ENCODE peak calls at places on chromosomes 1 and 21, in four cellular contexts. Z is CD8-positive, alpha-beta T cell; I is esophagus squamous epithelium; X is HCT116. M is an unnamed sample.

GRCh38 chr1:211019266-211019665 is 114.7 kb downstream of the KCNH1 start:
- DNase-seq in Z (no peak), I (no peak), X (no peak), M (no peak)

GRCh38 chr1:31152181-31152768 is 86.8 kb upstream of the PUM1 start:
- DNase-seq in I (no peak), Z (no peak), X (no peak), M (no peak)

GRCh38 chr1:205301220-205301821 is 20.2 kb downstream of the NUAK2 start:
- DNase-seq in I (no peak), Z (no peak), X (no peak), M (no peak)

GRCh38 chr21:14900058-14900457 is 164.7 kb downstream of the NRIP1 start:
- DNase-seq in I (no peak), X (no peak), Z (no peak), M (no peak)

GRCh38 chr1:184789899-184790298 is 35.2 kb upstream of the EDEM3 start:
- DNase-seq in Z (no peak), I (no peak), X (no peak), M (no peak)

GRCh38 chr1:31843506-31843905 is 27.7 kb upstream of the SPOCD1 start:
- DNase-seq in Z (no peak), X (peak; percentile 6), I (no peak), M (no peak)

GRCh38 chr1:7130127-7130526 is 344.9 kb downstream of the CAMTA1 start:
- DNase-seq in X (no peak), I (no peak), Z (no peak), M (no peak)

GRCh38 chr1:163928649-163929048 is 606.9 kb downstream of the NUF2 start:
- DNase-seq in Z (no peak), X (no peak), I (no peak), M (no peak)

GRCh38 chr1:16021681-16022080 is at the start of gene CLCNKA:
- DNase-seq in Z (no peak), I (no peak), X (no peak), M (no peak)

GRCh38 chr21:38170705-38171682 is 85.8 kb upstream of the KCNJ15 start:
- DNase-seq in I (no peak), X (no peak), Z (no peak), M (no peak)

GRCh38 chr1:175146535-175147213 is 45.9 kb downstream of the KIAA0040 start:
- DNase-seq in I (no peak), Z (peak; percentile 75), X (peak; percentile 63), M (peak; percentile 41)

GRCh38 chr1:931380-932177 is 7.9 kb downstream of the SAMD11 start:
- DNase-seq in X (no peak), Z (no peak), I (no peak), M (no peak)
- H3K27ac ChIP-seq in X (no peak overlapping the region), Z (no peak overlapping the region), I (no peak overlapping the region), M (no peak overlapping the region)

GRCh38 chr1:15016001-15016400 is 137.5 kb upstream of the TMEM51 start:
- DNase-seq in X (no peak), I (no peak), Z (no peak), M (no peak)
- H3K27ac ChIP-seq in X (no peak overlapping the region), I (no peak overlapping the region), Z (no peak overlapping the region), M (no peak overlapping the region)

GRCh38 chr1:55593299-55593698 is 378.1 kb upstream of the USP24 start:
- DNase-seq in X (no peak), I (no peak), Z (no peak), M (no peak)

GRCh38 chr1:55586771-55587170 is 371.6 kb upstream of the USP24 start:
- DNase-seq in I (no peak), Z (no peak), X (no peak), M (no peak)

GRCh38 chr1:55592122-55592521 is 377.0 kb upstream of the USP24 start:
- DNase-seq in X (no peak), I (no peak), Z (no peak), M (no peak)

GRCh38 chr1:55588300-55588699 is 373.1 kb upstream of the USP24 start:
- DNase-seq in X (no peak), Z (no peak), I (no peak), M (no peak)

GRCh38 chr1:55589656-55590297 is 374.6 kb upstream of the USP24 start:
- DNase-seq in I (no peak), Z (no peak), X (no peak), M (no peak)
- H3K27ac ChIP-seq in I (peak overlapping the region; percentile 69), Z (no peak overlapping the region), X (no peak overlapping the region), M (no peak overlapping the region)

DNA sequence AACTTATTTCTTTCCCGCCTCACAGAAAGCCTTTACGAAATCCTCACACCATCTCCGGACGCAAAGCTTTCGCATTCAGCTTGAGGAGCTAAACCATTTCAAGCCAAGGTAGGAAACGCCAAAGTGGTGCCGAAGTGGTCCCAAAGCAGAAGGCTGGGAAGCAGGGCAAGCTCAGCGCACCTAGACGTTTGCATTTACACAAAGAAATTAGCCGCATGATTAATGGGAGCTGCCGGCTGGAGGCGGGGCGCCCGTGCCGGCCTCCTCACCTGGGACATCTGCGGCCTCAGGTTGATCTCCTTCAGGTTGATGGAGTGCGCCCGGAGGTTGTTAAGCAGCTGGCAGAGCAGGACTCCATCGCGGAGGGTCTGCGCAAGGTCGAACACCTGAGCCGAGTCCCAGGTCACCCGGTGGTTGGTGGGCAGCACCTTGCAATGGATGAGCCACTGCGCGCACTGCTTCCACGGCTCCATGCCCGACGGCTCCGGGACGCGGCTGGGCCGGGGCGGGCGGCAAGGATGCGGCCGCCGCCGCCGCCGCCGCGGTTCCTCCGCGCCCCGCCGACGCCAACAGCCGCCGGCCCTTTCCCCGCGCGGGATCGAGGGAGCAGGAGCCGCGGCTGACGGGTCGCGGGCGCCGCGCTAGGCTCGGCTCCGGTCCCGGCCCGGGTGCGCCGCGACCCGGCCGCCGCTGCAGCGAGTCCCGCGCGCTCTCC is 426 bp downstream of the VAV3 start:
- DNase-seq in X (no peak), I (no peak), Z (peak; percentile 67), M (peak; percentile 28)
- H3K27ac ChIP-seq in X (no peak overlapping the region), I (peak overlapping the region; percentile 69), Z (peak overlapping the region; percentile 74), M (peak overlapping the region; percentile 80)

GRCh38 chr21:41500931-41501381 is 7.0 kb downstream of the TMPRSS2 start:
- DNase-seq in I (no peak), Z (no peak), X (no peak), M (no peak)

GRCh38 chr21:41497836-41498235 is 10.1 kb downstream of the TMPRSS2 start:
- DNase-seq in X (no peak), Z (no peak), I (no peak), M (no peak)

GRCh38 chr21:41501919-41502318 is 6.0 kb downstream of the TMPRSS2 start:
- DNase-seq in X (no peak), I (no peak), Z (no peak), M (no peak)

GRCh38 chr21:41499920-41500319 is 8.0 kb downstream of the TMPRSS2 start:
- DNase-seq in Z (no peak), I (no peak), X (no peak), M (no peak)

DNA sequence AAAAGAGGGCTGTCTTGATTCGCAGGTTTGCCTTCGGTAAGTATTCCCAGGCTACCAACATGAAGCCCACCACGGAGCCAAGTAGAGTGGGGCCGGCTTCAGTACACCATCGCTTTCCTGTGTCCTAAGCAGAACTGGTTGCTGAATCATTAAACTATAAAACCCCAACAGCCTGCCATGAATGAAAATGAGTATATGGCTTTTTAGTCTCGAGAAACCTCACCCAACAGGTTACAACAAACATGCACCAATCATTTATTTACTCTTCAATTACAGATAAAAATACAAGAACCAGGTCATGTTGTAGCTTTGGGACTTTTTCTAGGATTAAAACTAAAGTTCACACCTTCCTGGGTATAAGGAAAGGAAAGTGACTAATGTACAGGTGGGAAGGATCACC is 7.6 kb downstream of the TMPRSS2 start:
- DNase-seq in Z (no peak), X (no peak), I (no peak), M (no peak)
- H3K27ac ChIP-seq in Z (no peak overlapping the region), X (no peak overlapping the region), I (peak overlapping the region; percentile 68), M (no peak overlapping the region)

GRCh38 chr1:234721476-234722266 is 111.7 kb upstream of the IRF2BP2 start:
- DNase-seq in Z (no peak), I (no peak), X (no peak), M (no peak)

GRCh38 chr1:234722267-234722704 is 112.3 kb upstream of the IRF2BP2 start:
- DNase-seq in Z (no peak), I (no peak), X (no peak), M (no peak)

GRCh38 chr1:234718509-234719453 is 108.8 kb upstream of the IRF2BP2 start:
- DNase-seq in I (no peak), Z (no peak), X (no peak), M (no peak)

GRCh38 chr1:234719454-234720258 is 109.7 kb upstream of the IRF2BP2 start:
- DNase-seq in Z (no peak), X (no peak), I (no peak), M (no peak)

GRCh38 chr1:234720709-234721436 is 110.9 kb upstream of the IRF2BP2 start:
- DNase-seq in X (no peak), Z (no peak), I (no peak), M (no peak)
- H3K27ac ChIP-seq in X (no peak overlapping the region), Z (no peak overlapping the region), I (peak overlapping the region; percentile 95), M (no peak overlapping the region)

DNA sequence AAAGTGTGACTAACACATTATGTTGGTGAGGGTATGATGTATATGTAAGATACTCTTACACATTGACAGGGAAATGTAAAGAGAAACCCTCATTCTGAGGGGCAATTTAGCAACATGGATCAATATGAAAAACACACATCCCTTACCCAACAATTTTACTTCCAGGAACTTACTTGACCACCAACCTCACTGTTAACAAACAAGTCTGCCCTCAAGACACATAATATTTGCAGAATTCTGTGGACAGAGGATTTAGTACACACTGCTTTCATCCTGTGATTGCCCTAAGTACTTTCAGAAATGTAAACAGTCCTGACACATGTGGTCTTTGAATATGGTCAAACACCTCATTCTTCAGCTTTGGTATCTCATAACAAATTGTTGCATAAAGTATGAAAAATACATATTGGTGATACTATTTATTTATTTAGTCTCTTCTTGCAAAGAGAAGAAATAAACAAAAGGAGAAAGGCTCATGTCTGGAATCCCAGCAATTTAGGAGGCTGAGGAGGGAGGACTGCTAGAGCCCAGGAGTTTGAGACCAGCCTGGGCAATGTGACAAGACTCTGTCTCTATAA is 6.9 kb downstream of the USP48 start:
- DNase-seq in X (no peak), I (no peak), Z (no peak), M (no peak)
- H3K27ac ChIP-seq in X (no peak overlapping the region), I (peak overlapping the region; percentile 62), Z (no peak overlapping the region), M (no peak overlapping the region)

M was measured in CD4-positive, CD25-positive, alpha-beta regulatory T cell.